ENCODE peak calls at places on chromosomes 5 and 9, in eight cellular contexts. One of them, this sample, is unnamed.

GRCh38 chr5:149038336-149039075 is 24.4 kb downstream of the SH3TC2 start:
- DNase-seq in NB4: peak
- DNase-seq in ELR: no peak
- DNase-seq in HT-29: no peak
- DNase-seq in adipocyte: no peak
- DNase-seq in AG04450: no peak
- DNase-seq in AG08396: no peak
- DNase-seq in NCI-H748 treated with DMSO at 0.1 percent for 48 hours: no peak
- DNase-seq in this sample: no peak

GRCh38 chr9:14654932-14655331 is 38.3 kb downstream of the ZDHHC21 start:
- DNase-seq in HT-29: no peak
- DNase-seq in NB4: peak
- DNase-seq in adipocyte: peak
- DNase-seq in NCI-H748 treated with DMSO at 0.1 percent for 48 hours: no peak
- DNase-seq in AG08396: no peak
- DNase-seq in AG04450: no peak
- DNase-seq in ELR: no peak
- DNase-seq in this sample: no peak

GRCh38 chr5:134451618-134452505 is 40.2 kb upstream of the CDKN2AIPNL start:
- DNase-seq in NB4: peak
- DNase-seq in adipocyte: peak
- DNase-seq in HT-29: peak
- DNase-seq in AG04450: no peak
- DNase-seq in NCI-H748 treated with DMSO at 0.1 percent for 48 hours: no peak
- DNase-seq in ELR: peak
- DNase-seq in AG08396: peak
- DNase-seq in this sample: peak

GRCh38 chr5:39257554-39257953 is 38.2 kb upstream of the FYB1 start:
- DNase-seq in ELR: no peak
- DNase-seq in AG08396: no peak
- DNase-seq in NCI-H748 treated with DMSO at 0.1 percent for 48 hours: no peak
- DNase-seq in AG04450: no peak
- DNase-seq in adipocyte: no peak
- DNase-seq in HT-29: no peak
- DNase-seq in NB4: no peak
- DNase-seq in this sample: no peak

GRCh38 chr5:160133071-160133917 is 14.0 kb upstream of the PWWP2A start:
- DNase-seq in HT-29: peak
- DNase-seq in NCI-H748 treated with DMSO at 0.1 percent for 48 hours: no peak
- DNase-seq in NB4: peak
- DNase-seq in AG08396: peak
- DNase-seq in AG04450: no peak
- DNase-seq in ELR: no peak
- DNase-seq in adipocyte: peak
- DNase-seq in this sample: no peak

GRCh38 chr5:178069909-178070308 is 43.4 kb upstream of the N4BP3 start:
- DNase-seq in NB4: peak
- DNase-seq in HT-29: peak
- DNase-seq in adipocyte: no peak
- DNase-seq in ELR: peak
- DNase-seq in NCI-H748 treated with DMSO at 0.1 percent for 48 hours: peak
- DNase-seq in AG04450: no peak
- DNase-seq in AG08396: peak
- DNase-seq in this sample: peak

GRCh38 chr5:7529880-7530279 is 133.9 kb downstream of the ADCY2 start:
- DNase-seq in AG08396: no peak
- DNase-seq in HT-29: no peak
- DNase-seq in adipocyte: no peak
- DNase-seq in AG04450: no peak
- DNase-seq in ELR: no peak
- DNase-seq in NCI-H748 treated with DMSO at 0.1 percent for 48 hours: no peak
- DNase-seq in NB4: no peak
- DNase-seq in this sample: no peak

GRCh38 chr9:22097712-22098111 is 88.6 kb upstream of the CDKN2B start:
- DNase-seq in adipocyte: peak
- DNase-seq in NCI-H748 treated with DMSO at 0.1 percent for 48 hours: no peak
- DNase-seq in NB4: no peak
- DNase-seq in AG04450: no peak
- DNase-seq in HT-29: peak
- DNase-seq in AG08396: no peak
- DNase-seq in ELR: peak
- DNase-seq in this sample: no peak

GRCh38 chr5:79237735-79238560 is 2.0 kb downstream of the JMY start:
- DNase-seq in AG04450: no peak
- DNase-seq in AG08396: no peak
- DNase-seq in HT-29: peak
- DNase-seq in ELR: no peak
- DNase-seq in NB4: no peak
- DNase-seq in adipocyte: peak
- DNase-seq in NCI-H748 treated with DMSO at 0.1 percent for 48 hours: peak
- DNase-seq in this sample: no peak

GRCh38 chr9:135047026-135047350 is 40.5 kb upstream of the OLFM1 start:
- DNase-seq in AG08396: no peak
- DNase-seq in NCI-H748 treated with DMSO at 0.1 percent for 48 hours: no peak
- DNase-seq in adipocyte: no peak
- DNase-seq in AG04450: no peak
- DNase-seq in ELR: no peak
- DNase-seq in HT-29: no peak
- DNase-seq in NB4: peak
- DNase-seq in this sample: no peak

GRCh38 chr5:173453167-173453566 is 125.0 kb upstream of the STC2 start:
- DNase-seq in ELR: peak
- DNase-seq in NCI-H748 treated with DMSO at 0.1 percent for 48 hours: no peak
- DNase-seq in HT-29: no peak
- DNase-seq in AG04450: no peak
- DNase-seq in adipocyte: no peak
- DNase-seq in NB4: no peak
- DNase-seq in AG08396: no peak
- DNase-seq in this sample: no peak

GRCh38 chr5:65481635-65482271 is at the start of gene ADAMTS6:
- DNase-seq in AG04450: peak
- DNase-seq in ELR: peak
- DNase-seq in NB4: peak
- DNase-seq in adipocyte: peak
- DNase-seq in HT-29: peak
- DNase-seq in AG08396: peak
- DNase-seq in NCI-H748 treated with DMSO at 0.1 percent for 48 hours: peak
- DNase-seq in this sample: peak